ENCODE peak calls at places on chromosomes 11 and 22, in six cellular contexts. One of them, this sample, is unnamed.

GRCh38 chr11:122367809-122368231 is 251.8 kb upstream of the BLID start:
- DNase-seq in fibroblast of lung: peak; percentile 83
- DNase-seq in esophagus muscularis mucosa: no peak
- DNase-seq in aorta: peak; percentile 54
- DNase-seq in CD8-positive, alpha-beta memory T cell: no peak
- DNase-seq in ovary: peak; percentile 18
- DNase-seq in this sample: no peak

GRCh38 chr11:7020183-7020917 is at the start of the genes NLRP14 and ZNF214:
- DNase-seq in ovary: peak; percentile 95
- DNase-seq in esophagus muscularis mucosa: peak; percentile 97
- DNase-seq in fibroblast of lung: peak; percentile 92
- DNase-seq in aorta: peak; percentile 94
- DNase-seq in CD8-positive, alpha-beta memory T cell: no peak
- DNase-seq in this sample: peak; percentile 94

GRCh38 chr22:23292453-23293350 is 112.4 kb downstream of the BCR start:
- DNase-seq in esophagus muscularis mucosa: no peak
- DNase-seq in ovary: no peak
- DNase-seq in aorta: no peak
- DNase-seq in fibroblast of lung: no peak
- DNase-seq in CD8-positive, alpha-beta memory T cell: no peak
- DNase-seq in this sample: no peak

GRCh38 chr11:26842458-26842841 is 120.6 kb upstream of the SLC5A12 start:
- DNase-seq in CD8-positive, alpha-beta memory T cell: no peak
- DNase-seq in aorta: no peak
- DNase-seq in esophagus muscularis mucosa: no peak
- DNase-seq in fibroblast of lung: peak; percentile 43
- DNase-seq in ovary: no peak
- DNase-seq in this sample: no peak

GRCh38 chr11:112694244-112694643 is 267.0 kb upstream of the NCAM1 start:
- DNase-seq in fibroblast of lung: no peak
- DNase-seq in esophagus muscularis mucosa: no peak
- DNase-seq in aorta: no peak
- DNase-seq in ovary: no peak
- DNase-seq in CD8-positive, alpha-beta memory T cell: no peak
- DNase-seq in this sample: no peak

GRCh38 chr11:111923351-111923788 is 4.7 kb downstream of the C11orf52 start:
- DNase-seq in CD8-positive, alpha-beta memory T cell: no peak
- DNase-seq in fibroblast of lung: peak; percentile 53
- DNase-seq in ovary: no peak
- DNase-seq in esophagus muscularis mucosa: peak; percentile 78
- DNase-seq in aorta: no peak
- DNase-seq in this sample: no peak

GRCh38 chr11:106156290-106156937 is 79.0 kb downstream of the AASDHPPT start:
- DNase-seq in fibroblast of lung: peak; percentile 79
- DNase-seq in ovary: no peak
- DNase-seq in aorta: no peak
- DNase-seq in CD8-positive, alpha-beta memory T cell: no peak
- DNase-seq in esophagus muscularis mucosa: no peak
- DNase-seq in this sample: no peak

GRCh38 chr11:11069741-11070550 is 212.1 kb upstream of the ZBED5 start:
- DNase-seq in ovary: no peak
- DNase-seq in aorta: no peak
- DNase-seq in esophagus muscularis mucosa: peak; percentile 89
- DNase-seq in fibroblast of lung: no peak
- DNase-seq in CD8-positive, alpha-beta memory T cell: no peak
- DNase-seq in this sample: no peak

GRCh38 chr11:75031771-75032549 is 43.2 kb downstream of the NEU3 start:
- DNase-seq in ovary: peak; percentile 63
- DNase-seq in esophagus muscularis mucosa: peak; percentile 92
- DNase-seq in aorta: peak; percentile 79
- DNase-seq in CD8-positive, alpha-beta memory T cell: peak; percentile 62
- DNase-seq in fibroblast of lung: peak; percentile 54
- DNase-seq in this sample: peak; percentile 77

GRCh38 chr11:69568809-69569097 is 72.2 kb upstream of the CCND1 start:
- DNase-seq in fibroblast of lung: no peak
- DNase-seq in CD8-positive, alpha-beta memory T cell: no peak
- DNase-seq in ovary: no peak
- DNase-seq in aorta: no peak
- DNase-seq in esophagus muscularis mucosa: no peak
- DNase-seq in this sample: no peak
- H3K27ac ChIP-seq in fibroblast of lung: no peak overlapping the region
- H3K27ac ChIP-seq in CD8-positive, alpha-beta memory T cell: no peak overlapping the region
- H3K27ac ChIP-seq in ovary: no peak overlapping the region
- H3K27ac ChIP-seq in aorta: no peak overlapping the region
- H3K27ac ChIP-seq in esophagus muscularis mucosa: no peak overlapping the region
- H3K27ac ChIP-seq in this sample: no peak overlapping the region

GRCh38 chr11:96306600-96306932 is 36.4 kb downstream of the MAML2 start:
- DNase-seq in ovary: no peak
- DNase-seq in CD8-positive, alpha-beta memory T cell: no peak
- DNase-seq in aorta: no peak
- DNase-seq in esophagus muscularis mucosa: no peak
- DNase-seq in fibroblast of lung: no peak
- DNase-seq in this sample: no peak
- H3K36me3 ChIP-seq in ovary: no peaks in the 10 kb centered on the region
- H3K36me3 ChIP-seq in CD8-positive, alpha-beta memory T cell: no peaks in the 10 kb centered on the region
- H3K36me3 ChIP-seq in aorta: no peaks in the 10 kb centered on the region
- H3K36me3 ChIP-seq in esophagus muscularis mucosa: no peaks in the 10 kb centered on the region
- H3K36me3 ChIP-seq in fibroblast of lung: no peaks in the 10 kb centered on the region
- H3K36me3 ChIP-seq in this sample: no peaks in the 10 kb centered on the region

DNA sequence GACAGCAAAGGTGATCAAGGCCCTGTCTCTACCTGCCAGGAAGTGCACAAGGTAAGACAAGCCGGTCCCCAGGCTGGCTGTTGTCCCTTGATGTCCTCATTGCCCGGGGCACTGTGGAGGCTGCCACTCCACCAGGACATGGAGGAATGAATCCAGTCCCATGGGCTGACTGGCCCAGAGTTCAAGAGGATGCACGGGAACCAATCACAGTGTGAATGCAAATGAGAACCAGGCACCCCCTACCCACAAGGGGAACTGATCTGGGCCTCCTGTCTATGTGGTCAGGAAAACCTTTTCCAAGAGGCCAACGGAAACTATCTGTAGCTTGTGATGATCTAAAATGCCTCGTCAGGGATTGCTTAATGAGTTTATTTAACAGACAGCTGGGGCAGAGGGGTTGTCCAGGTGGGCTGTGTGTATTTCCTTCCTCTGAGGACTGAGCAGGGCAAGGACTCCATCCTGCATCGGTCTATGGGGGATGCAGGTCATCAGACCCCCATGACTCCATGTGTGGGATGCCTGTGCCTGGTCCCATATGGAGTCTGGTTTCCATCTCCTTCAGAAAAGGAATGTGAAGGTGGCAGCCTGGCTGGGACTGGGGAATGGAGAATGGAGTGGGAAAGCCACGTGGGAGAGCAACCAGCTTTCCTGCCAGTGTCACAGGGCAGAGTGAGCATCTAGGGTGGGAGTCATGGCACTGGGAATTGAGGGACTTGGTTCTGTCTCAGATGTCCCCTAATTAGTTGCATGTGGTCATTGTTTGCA is 60.5 kb downstream of the CD82 start:
- DNase-seq in fibroblast of lung: no peak
- DNase-seq in esophagus muscularis mucosa: peak; percentile 90
- DNase-seq in CD8-positive, alpha-beta memory T cell: peak; percentile 19
- DNase-seq in aorta: no peak
- DNase-seq in ovary: no peak
- DNase-seq in this sample: no peak
- H3K27ac ChIP-seq in fibroblast of lung: no peak overlapping the region
- H3K27ac ChIP-seq in esophagus muscularis mucosa: peak overlapping the region; percentile 84
- H3K27ac ChIP-seq in CD8-positive, alpha-beta memory T cell: no peak overlapping the region
- H3K27ac ChIP-seq in aorta: no peak overlapping the region
- H3K27ac ChIP-seq in ovary: no peak overlapping the region
- H3K27ac ChIP-seq in this sample: no peak overlapping the region

DNA sequence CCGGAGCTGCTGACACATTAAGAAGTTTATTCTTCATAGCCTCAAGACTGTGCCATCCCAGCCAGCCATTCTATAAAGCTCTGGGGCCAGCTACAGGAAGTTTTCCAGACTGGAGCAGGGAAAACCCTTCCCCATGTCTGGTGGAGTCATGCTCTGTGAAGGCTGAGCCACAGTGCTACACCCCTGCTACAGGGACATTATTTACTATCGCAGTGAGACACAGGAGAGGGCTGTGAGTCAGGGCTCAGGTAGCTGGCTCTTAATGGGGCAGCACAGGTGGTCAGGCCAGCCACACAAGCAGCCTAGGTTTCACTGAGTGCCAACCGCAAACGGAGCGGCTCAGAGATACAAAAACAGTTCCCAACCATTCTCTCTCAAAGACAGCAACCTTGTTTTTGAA is 12.1 kb downstream of the HPS4 start:
- DNase-seq in esophagus muscularis mucosa: no peak
- DNase-seq in CD8-positive, alpha-beta memory T cell: no peak
- DNase-seq in aorta: no peak
- DNase-seq in ovary: no peak
- DNase-seq in fibroblast of lung: peak; percentile 98
- DNase-seq in this sample: no peak
- H3K36me3 ChIP-seq in esophagus muscularis mucosa: peaks cover 97% of the 10 kb centered on the region
- H3K36me3 ChIP-seq in CD8-positive, alpha-beta memory T cell: peaks cover 55% of the 10 kb centered on the region
- H3K36me3 ChIP-seq in aorta: peaks cover 12% of the 10 kb centered on the region
- H3K36me3 ChIP-seq in ovary: no peaks in the 10 kb centered on the region
- H3K36me3 ChIP-seq in fibroblast of lung: peaks cover 15% of the 10 kb centered on the region
- H3K36me3 ChIP-seq in this sample: peaks cover 97% of the 10 kb centered on the region